ENCODE peak calls at places on chromosome 19, in four cellular contexts. S is IMR-90, G is dorsolateral prefrontal cortex, N is neural crest cell. K is an unnamed sample.

GRCh38 chr19:1649706-1650626 is 2.4 kb downstream of the TCF3 start:
- DNase-seq in S (no peak), G (no peak), N (no peak), K (no peak)

GRCh38 chr19:17184381-17184841 is 30.7 kb upstream of the USE1 start:
- DNase-seq in S (peak; percentile 7), G (no peak), N (no peak), K (no peak)

GRCh38 chr19:35013820-35014754 is 14.0 kb downstream of the GRAMD1A start:
- DNase-seq in S (no peak), G (no peak), N (no peak), K (no peak)

GRCh38 chr19:13547102-13547501 is 40.8 kb upstream of the CACNA1A start:
- DNase-seq in S (no peak), G (no peak), N (no peak), K (no peak)

GRCh38 chr19:18896421-18896841 is 473 bp upstream of the CERS1 start:
- DNase-seq in S (no peak), G (no peak), N (no peak), K (no peak)

GRCh38 chr19:489418-490196 is 6.7 kb upstream of the MADCAM1 start:
- DNase-seq in S (peak; percentile 8), G (no peak), N (no peak), K (no peak)

GRCh38 chr19:18857223-18857622 is 25.5 kb downstream of the UPF1 start:
- DNase-seq in S (no peak), G (no peak), N (no peak), K (no peak)

GRCh38 chr19:53892981-53893325 is 11.0 kb downstream of the PRKCG start:
- DNase-seq in S (no peak), G (no peak), N (no peak), K (no peak)

GRCh38 chr19:41707502-41707812 is 969 bp upstream of the CEACAM5 start:
- DNase-seq in S (no peak), G (no peak), N (no peak), K (no peak)

GRCh38 chr19:29804493-29804892 is 7.3 kb upstream of the CCNE1 start:
- DNase-seq in S (no peak), G (no peak), N (no peak), K (no peak)

GRCh38 chr19:20640545-20640944 is 20.8 kb downstream of the ZNF626 start:
- DNase-seq in S (no peak), G (no peak), N (no peak), K (no peak)

GRCh38 chr19:3699071-3699740 is 1.1 kb downstream of the PIP5K1C start:
- DNase-seq in S (peak; percentile 34), G (no peak), N (no peak), K (no peak)

GRCh38 chr19:45451181-45451849 is 16.5 kb upstream of the FOSB start:
- DNase-seq in S (peak; percentile 88), G (no peak), N (no peak), K (no peak)

GRCh38 chr19:52554216-52554971 is 15.7 kb upstream of the ZNF701 start:
- DNase-seq in S (no peak), G (no peak), N (no peak), K (no peak)

GRCh38 chr19:46495789-46496099 is at the start of gene PNMA8B:
- DNase-seq in S (peak; percentile 27), G (peak; percentile 87), N (peak; percentile 98), K (peak; percentile 92)

GRCh38 chr19:46825731-46826055 is 25.0 kb downstream of the AP2S1 start:
- DNase-seq in S (no peak), G (no peak), N (no peak), K (no peak)

GRCh38 chr19:46755077-46755852 is 9.0 kb upstream of the STRN4 start:
- DNase-seq in S (peak; percentile 77), G (no peak), N (no peak), K (no peak)

GRCh38 chr19:30645946-30646577 is 273.9 kb downstream of the ZNF536 start:
- DNase-seq in S (no peak), G (no peak), N (no peak), K (no peak)

GRCh38 chr19:7869453-7869909 is 4.7 kb downstream of the PRR36 start:
- DNase-seq in S (peak; percentile 28), G (no peak), N (peak; percentile 39), K (no peak)

GRCh38 chr19:30590596-30591229 is 218.5 kb downstream of the ZNF536 start:
- DNase-seq in S (no peak), G (peak; percentile 72), N (no peak), K (no peak)

GRCh38 chr19:43619262-43620060 is at the start of gene ZNF428:
- DNase-seq in S (peak; percentile 88), G (peak; percentile 92), N (peak; percentile 90), K (peak; percentile 79)
- TF ChIP-seq CTCF in S (no peak), G (peak; percentile 11), N (no peak), K (no peak)

GRCh38 chr19:11141937-11142527 is 13.6 kb downstream of the SPC24 start:
- DNase-seq in S (no peak), G (no peak), N (no peak), K (no peak)
- TF ChIP-seq CTCF in S (no peak), G (no peak), N (no peak), K (no peak)

DNA sequence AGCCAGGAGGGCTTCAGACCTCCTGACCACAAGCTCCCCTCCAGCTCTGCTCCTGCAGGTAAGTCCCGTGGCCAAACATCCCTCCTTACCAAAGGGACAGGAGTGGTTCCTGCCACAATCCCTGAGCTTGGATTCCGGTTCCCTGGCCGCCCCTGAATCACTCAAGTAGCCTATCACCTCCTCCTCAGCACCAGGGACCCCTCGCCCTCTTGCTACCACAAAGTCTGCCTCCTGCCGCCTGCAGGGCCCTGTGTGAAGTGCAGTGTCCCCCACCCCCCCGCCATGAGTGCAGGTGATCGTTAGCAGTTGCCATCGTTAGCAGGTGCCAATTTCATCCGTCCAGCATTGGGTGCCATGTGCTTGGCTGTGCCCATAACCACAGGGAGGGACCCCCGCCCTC is 40.8 kb upstream of the RANBP3 start:
- DNase-seq in S (no peak), G (no peak), N (no peak), K (no peak)
- TF ChIP-seq CTCF in S (no peak), G (no peak), N (no peak), K (peak; percentile 37)

GRCh38 chr19:48619692-48620565 is 623 bp downstream of the SPHK2 start:
- DNase-seq in S (no peak), G (no peak), N (no peak), K (no peak)
- TF ChIP-seq CTCF in S (peak; percentile 2), G (no peak), N (no peak), K (no peak)

GRCh38 chr19:38792250-38793111 is 3.5 kb downstream of the LGALS7B start:
- DNase-seq in S (no peak), G (no peak), N (no peak), K (no peak)
- TF ChIP-seq CTCF in S (no peak), G (no peak), N (peak; percentile 22), K (peak; percentile 39)

K was measured in progenitor cell of endocrine pancreas.